ENCODE peak calls at places on chromosomes 1 and 21, in four cellular contexts. H, Y, K and C are unnamed samples.

GRCh38 chr1:214544791-214545190 is 6.6 kb downstream of the PTPN14 start:
- DNase-seq in H (no peak), Y (no peak), K (no peak), C (no peak)

GRCh38 chr1:213385806-213386324 is 334.8 kb downstream of the RPS6KC1 start:
- DNase-seq in H (no peak), Y (no peak), K (no peak), C (no peak)

GRCh38 chr1:113975211-113975895 is 3.9 kb upstream of the OLFML3 start:
- DNase-seq in H (peak; percentile 44), Y (no peak), K (no peak), C (no peak)

GRCh38 chr1:187509091-187509490 is 680.3 kb downstream of the PLA2G4A start:
- DNase-seq in H (peak; percentile 17), Y (no peak), K (no peak), C (no peak)

GRCh38 chr1:14634497-14634896 is 36.0 kb downstream of the KAZN start:
- DNase-seq in H (no peak), Y (no peak), K (no peak), C (no peak)

GRCh38 chr1:205782627-205783470 is 7.6 kb upstream of the RAB29 start:
- DNase-seq in H (no peak), Y (no peak), K (no peak), C (no peak)

GRCh38 chr1:118649406-118649805 is 338.7 kb downstream of the TBX15 start:
- DNase-seq in H (no peak), Y (no peak), K (no peak), C (no peak)

GRCh38 chr1:20603473-20604464 is 14.9 kb downstream of the CDA start:
- DNase-seq in H (peak; percentile 71), Y (no peak), K (no peak), C (no peak)

GRCh38 chr1:2266301-2266967 is 38.3 kb downstream of the SKI start:
- DNase-seq in H (no peak), Y (no peak), K (no peak), C (no peak)

GRCh38 chr1:231814031-231814430 is 187.4 kb downstream of the DISC1 start:
- DNase-seq in H (no peak), Y (no peak), K (no peak), C (no peak)

GRCh38 chr1:27004471-27005165 is 8.0 kb downstream of the TENT5B start:
- DNase-seq in H (no peak), Y (no peak), K (no peak), C (no peak)

GRCh38 chr1:109427171-109427467 is 871 bp upstream of the PSMA5 start:
- DNase-seq in H (peak; percentile 16), Y (no peak), K (no peak), C (no peak)

GRCh38 chr1:25711555-25712298 is 88.3 kb upstream of the SELENON start:
- DNase-seq in H (no peak), Y (no peak), K (no peak), C (no peak)

GRCh38 chr1:40861227-40862003 is 748 bp downstream of the CITED4 start:
- DNase-seq in H (no peak), Y (no peak), K (no peak), C (no peak)

GRCh38 chr1:53819387-53819786 is 18.7 kb downstream of the NDC1 start:
- DNase-seq in H (no peak), Y (no peak), K (no peak), C (no peak)

GRCh38 chr1:21339402-21340229 is 49.4 kb upstream of the ECE1 start:
- DNase-seq in H (no peak), Y (no peak), K (no peak), C (no peak)

GRCh38 chr1:22883406-22883805 is 89.3 kb downstream of the LACTBL1 start:
- DNase-seq in H (no peak), Y (no peak), K (no peak), C (no peak)

GRCh38 chr1:51981555-51981954 is 8.9 kb downstream of the RAB3B start:
- DNase-seq in H (no peak), Y (no peak), K (no peak), C (no peak)

GRCh38 chr1:247317702-247318101 is 14.0 kb downstream of the ZNF496 start:
- DNase-seq in H (no peak), Y (no peak), K (no peak), C (no peak)

GRCh38 chr1:247322437-247322836 is 9.2 kb downstream of the ZNF496 start:
- DNase-seq in H (peak; percentile 10), Y (no peak), K (no peak), C (no peak)

DNA sequence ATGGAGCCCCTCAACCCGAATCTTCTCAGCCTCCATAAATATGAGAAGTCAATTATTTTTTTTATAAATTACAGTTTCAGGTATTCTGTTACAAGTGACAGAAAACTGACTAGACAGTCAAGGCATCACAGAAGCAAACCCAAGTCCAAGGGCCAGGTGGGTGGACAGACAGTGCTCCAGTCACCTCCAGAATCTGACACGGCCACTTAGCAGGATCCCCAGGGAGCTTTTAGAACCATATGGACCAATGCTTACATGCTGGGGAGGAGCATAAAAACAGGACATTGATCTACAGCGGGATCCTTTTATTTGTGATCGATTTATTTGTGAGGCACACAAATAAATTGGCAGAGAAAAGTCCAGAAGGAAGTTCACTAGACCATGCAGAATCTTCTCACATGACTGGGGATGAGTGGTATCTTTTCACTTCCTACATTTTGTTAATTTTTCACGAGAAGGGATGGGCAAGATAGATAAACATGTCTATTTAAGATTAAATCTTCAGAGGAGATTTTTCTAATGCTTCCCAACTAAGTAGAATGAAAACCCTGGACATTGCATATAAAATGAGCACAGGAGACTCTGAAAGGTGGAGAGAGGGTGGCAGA is 15.0 kb downstream of the ZNF496 start:
- DNase-seq in H (no peak), Y (no peak), K (no peak), C (no peak)
- TF ChIP-seq CTCF in H (no peak), Y (no peak), K (no peak), C (no peak)

DNA sequence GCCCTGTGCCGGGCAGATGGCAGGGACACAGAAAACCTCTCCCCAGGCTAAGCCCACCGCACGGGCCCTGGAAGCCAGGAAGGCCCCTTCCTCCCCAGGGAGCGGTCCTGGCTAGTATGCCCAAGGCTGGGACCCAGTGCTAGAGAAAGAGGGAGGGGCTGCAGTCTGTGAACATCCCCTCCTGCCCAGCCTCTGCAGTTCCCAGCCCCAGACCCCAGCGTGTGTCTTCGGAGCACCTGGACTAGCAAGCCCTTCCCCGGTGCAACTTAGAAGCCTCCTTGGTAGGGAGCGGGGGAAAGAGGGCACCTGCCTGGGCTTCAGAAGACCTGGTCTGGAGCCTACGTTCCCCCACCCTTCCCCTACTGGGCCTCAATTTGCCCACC is 2.1 kb downstream of the PLEKHG5 start:
- DNase-seq in H (no peak), Y (no peak), K (no peak), C (no peak)
- TF ChIP-seq CTCF in H (no peak), Y (no peak), K (no peak), C (no peak)

GRCh38 chr1:78743626-78744025 is 94.0 kb downstream of the IFI44 start:
- DNase-seq in H (peak; percentile 44), Y (no peak), K (no peak), C (no peak)
- TF ChIP-seq CTCF in H (peak; percentile 32), Y (no peak), K (no peak), C (no peak)

GRCh38 chr1:8814870-8815269 is 2.6 kb downstream of the RERE start:
- DNase-seq in H (no peak), Y (no peak), K (no peak), C (no peak)
- TF ChIP-seq CTCF in H (no peak), Y (no peak), K (no peak), C (no peak)

GRCh38 chr1:95451904-95452303 is 217.9 kb downstream of the RWDD3 start:
- DNase-seq in H (no peak), Y (no peak), K (no peak), C (no peak)

GRCh38 chr1:95453053-95453452 is 219.0 kb downstream of the RWDD3 start:
- DNase-seq in H (no peak), Y (no peak), K (no peak), C (no peak)

DNA sequence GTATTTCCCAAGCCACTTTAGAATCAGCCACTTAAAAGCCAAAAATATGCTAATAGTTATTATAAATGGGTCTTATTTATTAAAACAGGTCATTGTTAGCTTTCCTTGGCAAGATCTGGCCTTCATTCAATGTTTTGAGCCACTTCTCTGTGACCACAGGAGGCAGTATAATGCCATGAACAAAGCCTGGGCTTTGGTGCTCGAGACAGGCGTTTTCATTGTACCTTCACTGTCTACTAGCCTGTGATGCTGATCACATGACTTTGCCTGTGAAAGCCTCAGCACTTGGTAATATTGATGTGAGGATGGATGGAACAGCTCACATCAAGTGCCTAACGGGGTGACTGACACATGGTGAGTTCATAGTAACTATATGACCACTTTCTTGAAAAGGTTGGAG is 217.0 kb downstream of the RWDD3 start:
- DNase-seq in H (no peak), Y (no peak), K (no peak), C (no peak)
- TF ChIP-seq CTCF in H (no peak), Y (no peak), K (peak; percentile 31), C (no peak)

DNA sequence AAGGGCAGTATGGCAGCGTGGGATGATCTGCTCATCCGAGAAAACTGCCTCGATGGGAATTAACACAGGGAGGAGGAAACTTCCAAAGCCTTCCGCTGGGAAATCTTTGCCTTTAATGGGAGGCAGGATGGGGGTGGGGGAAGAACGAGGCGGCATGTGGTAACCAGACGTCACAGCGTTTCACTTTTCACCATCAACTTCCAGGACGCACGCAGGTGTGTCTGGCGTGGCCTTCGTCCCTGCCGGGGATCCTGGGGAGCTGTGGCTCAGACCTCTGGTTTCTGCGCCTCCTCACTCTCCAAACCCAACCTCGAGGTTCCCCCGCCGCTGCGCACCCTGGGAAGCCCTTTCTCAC is 282 bp downstream of the RSPH1 start:
- DNase-seq in H (peak; percentile 27), Y (no peak), K (no peak), C (no peak)
- TF ChIP-seq CTCF in H (no peak), Y (no peak), K (no peak), C (no peak)

GRCh38 chr1:225879521-225880209 is 2.5 kb downstream of the TMEM63A start:
- DNase-seq in H (no peak), Y (no peak), K (no peak), C (no peak)

GRCh38 chr1:225881081-225882007 is 836 bp downstream of the TMEM63A start:
- DNase-seq in H (peak; percentile 29), Y (peak; percentile 49), K (peak; percentile 57), C (no peak)

GRCh38 chr1:225878282-225878681 is 3.9 kb downstream of the TMEM63A start:
- DNase-seq in H (no peak), Y (no peak), K (no peak), C (no peak)

GRCh38 chr1:225880636-225881035 is 1.5 kb downstream of the TMEM63A start:
- DNase-seq in H (no peak), Y (no peak), K (no peak), C (no peak)

GRCh38 chr1:225880210-225880584 is 2.0 kb downstream of the TMEM63A start:
- DNase-seq in H (no peak), Y (no peak), K (no peak), C (no peak)
- TF ChIP-seq CTCF in H (no peak), Y (no peak), K (no peak), C (no peak)

GRCh38 chr1:32464716-32465540 is at the start of gene ZBTB8B:
- DNase-seq in H (peak; percentile 84), Y (peak; percentile 18), K (peak; percentile 65), C (no peak)
- TF ChIP-seq CTCF in H (no peak), Y (no peak), K (no peak), C (no peak)

DNA sequence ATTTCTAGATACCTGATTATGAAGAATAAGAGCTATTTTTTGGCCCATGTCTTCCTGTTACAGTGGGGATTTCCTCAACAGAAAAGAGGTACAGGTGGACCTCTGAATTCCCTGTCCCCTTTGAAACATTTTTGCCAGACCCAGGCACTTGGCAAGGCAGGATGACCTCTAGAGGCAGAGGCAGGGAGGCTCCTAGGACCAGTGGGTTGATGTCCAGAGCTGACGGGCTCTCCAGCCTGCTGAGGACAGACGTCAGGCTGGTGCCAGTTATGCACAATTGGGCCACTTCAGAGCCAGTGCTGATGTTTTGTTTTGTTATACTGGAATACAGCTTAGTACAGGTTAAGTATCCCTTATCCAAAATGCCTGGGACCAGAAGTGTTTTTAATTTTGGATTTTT is 18.5 kb upstream of the A3GALT2 start:
- DNase-seq in H (no peak), Y (no peak), K (no peak), C (no peak)
- TF ChIP-seq CTCF in H (peak; percentile 32), Y (no peak), K (peak; percentile 2), C (peak; percentile 8)